ENCODE peak calls at places on chromosomes 6 and 20, in six cellular contexts. Y is H9, I is RWPE2, H is stomach, B is lower lobe of right lung, S is body of pancreas. Q is an unnamed sample. For H3K4me1, the result is how much of the 10 kb centered on the place peaks cover.

GRCh38 chr6:29850011-29850553 is 22.5 kb downstream of the HLA-G start:
- DNase-seq in H (peak), Y (peak), S (no peak), B (no peak), I (no peak), Q (peak)

GRCh38 chr6:40131675-40132074 is 197.4 kb upstream of the MOCS1 start:
- DNase-seq in I (no peak), B (no peak), H (no peak), Y (no peak), S (no peak), Q (no peak)

GRCh38 chr6:126112171-126112632 is 125.9 kb downstream of the TRMT11 start:
- DNase-seq in S (no peak), B (no peak), I (no peak), Y (no peak), H (no peak), Q (no peak)

GRCh38 chr20:63080811-63081210 is 74.0 kb upstream of the BHLHE23 start:
- DNase-seq in Y (no peak), I (no peak), S (no peak), B (no peak), H (no peak), Q (no peak)

GRCh38 chr20:48910360-48910781 is 11.1 kb upstream of the ARFGEF2 start:
- DNase-seq in B (no peak), Y (no peak), S (no peak), H (no peak), I (no peak), Q (no peak)

GRCh38 chr6:161890133-161890833 is 616.4 kb upstream of the AGPAT4 start:
- DNase-seq in Y (no peak), B (no peak), I (no peak), H (no peak), S (no peak), Q (no peak)

GRCh38 chr6:105545206-105545920 is 142.5 kb upstream of the PREP start:
- DNase-seq in B (no peak), Y (no peak), S (no peak), H (no peak), I (no peak), Q (no peak)

GRCh38 chr20:46894971-46895905 is 595 bp downstream of the EYA2 start:
- DNase-seq in I (no peak), Y (peak), B (no peak), H (peak), S (no peak), Q (no peak)

GRCh38 chr6:21396313-21396712 is 197.2 kb upstream of the SOX4 start:
- DNase-seq in Y (no peak), S (no peak), I (no peak), B (no peak), H (no peak), Q (no peak)

GRCh38 chr6:41288025-41288777 is 1.7 kb upstream of the TREM1 start:
- DNase-seq in Y (no peak), H (no peak), B (no peak), S (no peak), I (no peak), Q (no peak)

GRCh38 chr20:57500941-57501340 is 24.0 kb downstream of the CTCFL start:
- DNase-seq in I (no peak), S (no peak), Y (no peak), B (no peak), H (no peak), Q (no peak)

GRCh38 chr20:25540273-25540672 is 45.1 kb downstream of the NINL start:
- DNase-seq in Y (peak), H (no peak), B (no peak), I (no peak), S (no peak), Q (peak)

GRCh38 chr6:154653385-154653784 is 79.8 kb upstream of the SCAF8 start:
- DNase-seq in S (no peak), B (no peak), I (no peak), Y (no peak), H (no peak), Q (no peak)

GRCh38 chr6:16961577-16961976 is 140.3 kb upstream of the STMND1 start:
- DNase-seq in S (no peak), Y (no peak), B (no peak), I (no peak), H (no peak), Q (no peak)

GRCh38 chr6:147166360-147166944 is 37.8 kb upstream of the STXBP5 start:
- DNase-seq in H (no peak), I (no peak), B (no peak), S (no peak), Y (no peak), Q (no peak)

GRCh38 chr20:25859649-25860530 is 163.2 kb upstream of the ZNF337 start:
- DNase-seq in Y (peak), S (peak), I (peak), H (peak), B (peak), Q (peak)

GRCh38 chr6:149129401-149130077 is 188.0 kb upstream of the TAB2 start:
- DNase-seq in I (no peak), H (no peak), S (no peak), B (no peak), Y (no peak), Q (no peak)

GRCh38 chr6:87653074-87653962 is 48.7 kb downstream of the AKIRIN2 start:
- DNase-seq in S (no peak), H (no peak), B (no peak), I (no peak), Y (no peak), Q (no peak)

GRCh38 chr6:110075406-110075805 is 97.3 kb downstream of the GPR6 start:
- DNase-seq in B (no peak), I (no peak), S (no peak), Y (no peak), H (no peak), Q (no peak)

GRCh38 chr6:5636210-5637030 is 370.3 kb downstream of the NRN1 start:
- DNase-seq in Y (no peak), H (no peak), S (no peak), I (no peak), B (no peak), Q (no peak)

GRCh38 chr20:16709017-16709416 is 20.8 kb upstream of the SNRPB2 start:
- DNase-seq in S (no peak), I (no peak), H (no peak), B (no peak), Y (no peak), Q (no peak)

GRCh38 chr20:1618954-1619550 is 757 bp downstream of the SIRPB1 start:
- DNase-seq in H (no peak), S (no peak), B (no peak), I (no peak), Y (no peak), Q (no peak)
- H3K4me1 ChIP-seq in H (under half), S (under half), B (under half), I (under half), Y (under half), Q (under half)

GRCh38 chr6:35047265-35048011 is 93.7 kb downstream of the TCP11 start:
- DNase-seq in H (no peak), Y (no peak), B (no peak), S (no peak), I (no peak), Q (peak)
- H3K4me1 ChIP-seq in H (half or more), Y (under half), B (half or more), S (half or more), I (under half), Q (half or more)

GRCh38 chr20:33687993-33688937 is 2.1 kb upstream of the E2F1 start:
- DNase-seq in S (no peak), H (no peak), Y (no peak), B (no peak), I (no peak), Q (no peak)
- H3K4me1 ChIP-seq in S (under half), H (under half), Y (under half), B (under half), I (under half), Q (under half)

GRCh38 chr6:36116480-36116879 is 13.8 kb upstream of the MAPK13 start:
- DNase-seq in H (no peak), B (no peak), Y (no peak), I (no peak), S (no peak), Q (no peak)

GRCh38 chr6:36118550-36119107 is 11.7 kb upstream of the MAPK13 start:
- DNase-seq in S (no peak), H (peak), I (no peak), B (peak), Y (no peak), Q (peak)

GRCh38 chr6:36119209-36119608 is 11.1 kb upstream of the MAPK13 start:
- DNase-seq in I (no peak), H (no peak), B (no peak), Y (no peak), S (no peak), Q (no peak)

GRCh38 chr6:36116943-36117342 is 13.4 kb upstream of the MAPK13 start:
- DNase-seq in S (no peak), I (no peak), Y (no peak), H (no peak), B (no peak), Q (no peak)

DNA sequence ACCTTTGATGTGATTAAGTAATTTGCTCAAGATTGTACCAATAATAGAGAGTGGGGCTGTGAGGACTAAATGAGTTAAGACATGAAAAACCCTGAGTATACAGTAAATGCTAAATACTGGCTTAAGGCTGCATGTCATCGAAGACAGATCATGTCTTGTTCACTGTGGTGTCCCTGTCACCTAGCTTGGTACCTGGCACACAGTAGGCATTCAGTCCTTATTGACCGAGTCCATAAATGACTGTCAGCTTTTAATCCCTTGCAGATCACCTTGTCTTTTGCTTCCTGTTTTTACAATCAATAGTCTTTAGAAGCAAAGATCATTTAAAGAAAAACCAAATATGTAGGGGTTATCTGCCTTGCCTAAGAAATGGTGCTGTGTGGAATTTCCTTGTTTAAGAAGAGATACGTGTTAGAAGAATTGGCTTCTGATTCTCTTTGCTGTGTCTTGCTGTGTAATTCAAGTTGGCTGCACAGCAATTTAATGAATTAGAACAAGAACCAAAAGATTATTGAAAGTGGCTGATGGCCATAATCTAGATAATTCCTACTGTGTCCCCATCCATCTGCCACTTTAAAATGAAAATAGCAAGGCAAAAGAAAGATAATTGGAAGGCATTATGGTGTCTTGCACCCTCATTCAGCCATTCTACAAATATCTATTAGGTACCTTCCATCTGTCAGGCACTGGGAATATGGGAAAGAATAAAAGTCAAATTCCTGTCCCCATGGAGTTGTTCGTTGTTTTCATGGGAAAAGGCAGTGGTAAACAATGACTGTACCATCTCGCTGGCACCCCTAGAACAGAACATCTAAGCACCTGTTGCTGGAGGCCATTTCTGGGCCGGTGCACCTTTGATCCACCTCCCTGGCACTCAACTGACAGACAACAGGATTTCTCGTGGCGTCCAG is 12.4 kb upstream of the MAPK13 start:
- DNase-seq in I (no peak), S (no peak), H (no peak), Y (no peak), B (no peak), Q (no peak)
- H3K4me1 ChIP-seq in I (under half), S (under half), H (half or more), Y (under half), B (under half), Q (under half)

GRCh38 chr6:6694368-6694780 is 105.9 kb downstream of the LY86 start:
- DNase-seq in S (no peak), I (no peak), B (peak), Y (peak), H (no peak), Q (peak)
- H3K4me1 ChIP-seq in S (under half), I (under half), B (half or more), Y (under half), H (under half), Q (under half)

Q was measured in upper lobe of left lung.